ENCODE peak calls at places on chromosome 22, in nine cellular contexts. N is mesendoderm, K is HCT116, U is IMR-90, M is astrocyte, O is adipocyte, A is kidney, R is fibroblast of lung, S is neuronal stem cell. W is an unnamed sample.

GRCh38 chr22:25942126-25942988 is 200.4 kb downstream of the MYO18B start:
- DNase-seq in N (no peak), K (no peak), U (no peak), M (no peak), O (no peak), A (no peak), R (no peak), S (no peak), W (no peak)

GRCh38 chr22:20852076-20852475 is 6.5 kb downstream of the PI4KA start:
- DNase-seq in N (no peak), K (no peak), U (no peak), M (no peak), O (no peak), A (no peak), R (no peak), S (no peak), W (no peak)

GRCh38 chr22:17629167-17629489 is 579 bp upstream of the ATP6V1E1 start:
- DNase-seq in N (no peak), K (no peak), U (no peak), M (no peak), O (no peak), A (no peak), R (no peak), S (no peak), W (no peak)

GRCh38 chr22:34880667-34881066 is 185.3 kb upstream of the ISX start:
- DNase-seq in N (no peak), K (no peak), U (no peak), M (no peak), O (peak; percentile 18), A (no peak), R (no peak), S (no peak), W (no peak)

GRCh38 chr22:21761086-21761485 is 25.5 kb upstream of the YPEL1 start:
- DNase-seq in N (no peak), K (no peak), U (peak; percentile 88), M (peak; percentile 56), O (peak; percentile 33), A (no peak), R (peak; percentile 74), S (no peak), W (no peak)

GRCh38 chr22:29457730-29458129 is 19.3 kb downstream of the RFPL1 start:
- DNase-seq in N (peak; percentile 93), K (peak; percentile 70), U (peak; percentile 37), M (peak; percentile 31), O (peak; percentile 53), A (no peak), R (peak; percentile 18), S (peak; percentile 62), W (peak; percentile 24)

GRCh38 chr22:17872491-17872890 is 98.2 kb upstream of the BID start:
- DNase-seq in N (no peak), K (no peak), U (peak; percentile 11), M (peak; percentile 63), O (no peak), A (no peak), R (no peak), S (no peak), W (no peak)

GRCh38 chr22:39343259-39344045 is 6.3 kb upstream of the SYNGR1 start:
- DNase-seq in N (peak; percentile 78), K (peak; percentile 36), U (peak; percentile 58), M (no peak), O (peak; percentile 80), A (no peak), R (peak; percentile 56), S (no peak), W (peak; percentile 61)

GRCh38 chr22:43707650-43708049 is 104.5 kb downstream of the EFCAB6 start:
- DNase-seq in N (peak; percentile 13), K (peak; percentile 1), U (no peak), M (no peak), O (peak; percentile 7), A (no peak), R (no peak), S (no peak), W (no peak)

GRCh38 chr22:41501209-41501608 is 32.3 kb downstream of the ACO2 start:
- DNase-seq in N (peak; percentile 37), K (no peak), U (no peak), M (no peak), O (no peak), A (no peak), R (peak; percentile 27), S (no peak), W (no peak)

GRCh38 chr22:29992341-29993275 is 87.7 kb upstream of the HORMAD2 start:
- DNase-seq in N (no peak), K (no peak), U (peak; percentile 13), M (peak; percentile 59), O (no peak), A (no peak), R (no peak), S (no peak), W (no peak)

GRCh38 chr22:43129426-43130425 is 13.5 kb downstream of the MCAT start:
- DNase-seq in N (no peak), K (no peak), U (no peak), M (no peak), O (no peak), A (no peak), R (no peak), S (no peak), W (no peak)

GRCh38 chr22:48070083-48070482 is 1307.6 kb downstream of the TBC1D22A start:
- DNase-seq in N (no peak), K (no peak), U (no peak), M (no peak), O (no peak), A (no peak), R (no peak), S (no peak), W (no peak)

GRCh38 chr22:41215926-41216325 is 10.8 kb downstream of the L3MBTL2 start:
- DNase-seq in N (no peak), K (no peak), U (no peak), M (no peak), O (no peak), A (no peak), R (no peak), S (no peak), W (no peak)

GRCh38 chr22:40486962-40487602 is 116.7 kb downstream of the SGSM3 start:
- DNase-seq in N (no peak), K (no peak), U (no peak), M (no peak), O (no peak), A (no peak), R (no peak), S (no peak), W (no peak)

GRCh38 chr22:29128891-29129643 is 56.2 kb downstream of the KREMEN1 start:
- DNase-seq in N (no peak), K (no peak), U (peak; percentile 62), M (peak; percentile 54), O (no peak), A (no peak), R (no peak), S (no peak), W (no peak)

DNA sequence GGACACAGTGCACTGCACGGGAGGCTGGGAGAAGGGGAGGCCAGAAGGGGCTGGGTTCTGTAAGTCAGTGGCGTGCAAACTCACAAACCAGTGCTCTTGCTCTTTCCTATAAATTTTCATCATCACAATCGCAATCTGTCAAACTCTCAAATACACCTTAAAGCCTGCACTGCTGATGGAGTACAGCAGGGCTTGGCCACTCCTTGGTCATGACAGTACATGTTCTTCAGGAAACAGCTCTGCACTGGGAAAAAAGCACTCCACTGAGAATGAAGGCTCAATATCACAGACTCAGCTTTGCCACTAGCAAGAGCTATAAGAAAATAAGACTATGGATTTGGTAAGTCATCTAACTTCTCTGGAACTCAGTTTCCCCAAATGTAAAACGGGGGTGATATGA is 111.0 kb downstream of the RBFOX2 start:
- DNase-seq in N (no peak), K (no peak), U (no peak), M (no peak), O (no peak), A (no peak), R (no peak), S (no peak), W (no peak)
- H3K9ac ChIP-seq in N (no peak overlapping the region), K (no peak overlapping the region), U (no peak overlapping the region), M (no peak overlapping the region), O (no peak overlapping the region), A (no peak overlapping the region), R (no peak overlapping the region), S (no peak overlapping the region), W (no peak overlapping the region)

DNA sequence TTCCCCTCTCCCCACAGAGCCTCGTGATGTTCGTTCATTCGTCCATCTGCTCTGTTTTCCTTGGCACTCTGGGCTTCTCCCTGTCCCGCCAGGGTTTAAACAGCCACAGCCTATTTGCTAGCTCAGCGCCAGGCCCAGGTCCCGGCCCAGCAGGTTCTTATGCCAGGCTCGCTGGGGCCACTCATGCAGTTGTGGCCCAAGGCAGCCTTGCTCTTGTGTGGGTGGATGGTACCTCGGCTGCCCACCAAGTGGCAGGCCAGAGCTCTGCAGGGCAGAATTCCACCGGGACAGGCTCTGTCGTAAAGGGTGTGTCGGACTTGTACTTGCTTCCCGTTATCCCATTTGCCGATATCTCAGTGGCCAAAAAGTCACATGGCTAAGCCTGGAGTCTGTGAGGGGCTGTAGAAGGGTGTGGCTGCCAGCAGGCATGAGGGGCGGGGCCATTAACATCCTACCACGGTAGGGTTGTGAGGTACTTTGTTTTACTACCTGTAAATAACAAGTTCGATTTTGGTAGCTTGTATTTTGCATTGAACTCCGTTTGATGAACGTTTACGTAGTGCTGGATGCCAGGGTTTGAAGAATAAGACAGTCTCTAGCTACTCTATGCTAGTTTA is 7.9 kb downstream of the FAM118A start:
- DNase-seq in N (peak; percentile 72), K (no peak), U (peak; percentile 37), M (peak; percentile 53), O (peak; percentile 17), A (no peak), R (peak; percentile 60), S (no peak), W (peak; percentile 75)
- H3K9ac ChIP-seq in N (no peak overlapping the region), K (no peak overlapping the region), U (peak overlapping the region; percentile 24), M (peak overlapping the region; percentile 64), O (peak overlapping the region; percentile 31), A (no peak overlapping the region), R (peak overlapping the region; percentile 11), S (no peak overlapping the region), W (peak overlapping the region; percentile 57)

GRCh38 chr22:38108561-38109319 is 1.7 kb downstream of the BAIAP2L2 start:
- DNase-seq in N (no peak), K (no peak), U (no peak), M (no peak), O (no peak), A (peak; percentile 45), R (no peak), S (no peak), W (peak; percentile 67)
- H3K9ac ChIP-seq in N (no peak overlapping the region), K (no peak overlapping the region), U (no peak overlapping the region), M (no peak overlapping the region), O (no peak overlapping the region), A (no peak overlapping the region), R (no peak overlapping the region), S (no peak overlapping the region), W (peak overlapping the region; percentile 58)

DNA sequence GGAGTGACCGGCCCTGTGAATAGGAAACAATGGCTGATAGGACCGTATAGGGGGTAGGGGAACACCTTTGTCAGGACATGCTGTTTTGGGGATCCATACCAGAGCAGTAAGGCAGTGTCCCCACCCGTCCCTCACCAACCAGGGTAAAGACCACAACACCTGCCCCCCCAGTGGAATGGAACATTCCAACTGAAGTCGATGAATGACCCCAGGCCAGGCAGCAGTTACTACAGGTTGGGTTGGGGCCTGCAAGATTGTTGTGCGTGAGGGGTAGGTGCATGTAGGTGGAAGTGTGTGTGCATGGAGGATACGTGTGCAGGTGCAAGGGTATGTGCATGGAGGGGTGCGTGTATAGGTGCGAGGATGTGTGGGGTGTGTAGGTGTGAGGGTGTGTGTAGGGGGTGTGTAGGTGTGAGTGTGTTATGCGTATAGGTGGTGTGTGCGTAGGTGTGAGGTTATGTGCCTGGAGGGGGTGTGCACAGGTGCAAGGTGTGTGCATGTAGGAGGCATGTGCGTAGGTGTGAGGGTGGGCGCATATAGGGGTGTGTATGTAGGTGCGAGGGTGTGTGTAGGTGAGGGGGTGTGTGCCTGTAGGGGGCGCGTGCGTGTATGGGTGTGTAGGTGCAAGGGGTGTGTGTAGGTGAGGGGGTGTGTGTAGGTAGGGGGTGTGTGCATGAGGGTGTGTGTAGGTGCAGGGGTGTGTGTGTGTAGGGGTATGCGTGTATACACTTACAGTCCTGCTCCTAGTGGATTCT is 32.9 kb downstream of the PISD start:
- DNase-seq in N (no peak), K (no peak), U (no peak), M (no peak), O (no peak), A (no peak), R (no peak), S (no peak), W (no peak)
- H3K9ac ChIP-seq in N (no peak overlapping the region), K (peak overlapping the region; percentile 95), U (peak overlapping the region; percentile 82), M (peak overlapping the region; percentile 93), O (peak overlapping the region; percentile 97), A (no peak overlapping the region), R (no peak overlapping the region), S (peak overlapping the region; percentile 83), W (peak overlapping the region; percentile 68)